ENCODE peak calls at places on chromosomes 3 and 15, in nine cellular contexts. I is pancreas, F is IMR-90, Q is epithelial cell of proximal tubule, K is brain microvascular endothelial cell, P is cardiac fibroblast, M is AG04450, S is fibroblast of pulmonary artery, X is choroid plexus epithelial cell. W is an unnamed sample.

GRCh38 chr15:34109775-34110663 is 8.1 kb downstream of the PGBD4 start:
- DNase-seq in I (no peak), F (peak), Q (peak), K (peak), P (peak), M (peak), S (peak), X (peak), W (peak)

GRCh38 chr3:16012086-16012485 is 162.4 kb upstream of the GALNT15 start:
- DNase-seq in I (no peak), F (peak), Q (no peak), K (peak), P (no peak), M (no peak), S (peak), X (peak), W (peak)

GRCh38 chr3:152183473-152183872 is 85.3 kb upstream of the MBNL1 start:
- DNase-seq in I (no peak), F (peak), Q (no peak), K (peak), P (peak), M (no peak), S (peak), X (peak), W (no peak)

GRCh38 chr3:59128685-59129084 is 78.9 kb upstream of the CFAP20DC start:
- DNase-seq in I (no peak), F (no peak), Q (no peak), K (no peak), P (no peak), M (no peak), S (no peak), X (no peak), W (no peak)

GRCh38 chr15:74172751-74173544 is 562 bp upstream of the ISLR start:
- DNase-seq in I (no peak), F (peak), Q (no peak), K (no peak), P (peak), M (no peak), S (peak), X (peak), W (peak)

GRCh38 chr3:39108309-39108708 is 829 bp downstream of the TTC21A start:
- DNase-seq in I (no peak), F (no peak), Q (no peak), K (no peak), P (no peak), M (no peak), S (no peak), X (no peak), W (no peak)

GRCh38 chr3:184335291-184335660 is 2.1 kb upstream of the FAM131A start:
- DNase-seq in I (peak), F (no peak), Q (no peak), K (no peak), P (no peak), M (no peak), S (no peak), X (no peak), W (peak)

GRCh38 chr3:136802481-136802996 is 16.4 kb upstream of the SLC35G2 start:
- DNase-seq in I (no peak), F (peak), Q (no peak), K (peak), P (peak), M (no peak), S (peak), X (peak), W (peak)

GRCh38 chr3:23217872-23218554 is 14.9 kb downstream of the UBE2E2 start:
- DNase-seq in I (no peak), F (peak), Q (peak), K (peak), P (no peak), M (no peak), S (peak), X (peak), W (no peak)

GRCh38 chr15:53976844-53977392 is 1.3 kb upstream of the UNC13C start:
- DNase-seq in I (no peak), F (no peak), Q (no peak), K (peak), P (no peak), M (no peak), S (no peak), X (no peak), W (no peak)

DNA sequence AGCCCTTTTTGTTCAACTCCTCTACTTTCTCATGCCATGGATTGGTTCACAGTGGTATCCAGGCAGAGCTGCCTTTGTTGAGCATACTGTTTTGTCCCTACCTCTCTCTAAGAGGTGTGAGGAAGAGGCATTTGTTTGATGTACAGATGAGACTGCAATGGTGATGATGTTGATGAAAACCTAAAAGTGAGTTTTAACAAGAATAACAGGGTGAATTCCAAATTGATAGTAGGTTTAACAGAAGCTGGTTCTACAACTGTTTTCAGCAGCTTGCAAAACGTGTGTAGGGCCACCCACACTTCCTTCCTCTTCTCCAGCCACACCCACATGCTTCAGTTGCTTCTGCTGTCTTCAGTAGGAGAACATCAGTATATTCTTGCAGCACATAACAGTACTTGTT is 10.2 kb downstream of the SNRK start:
- DNase-seq in I (no peak), F (peak), Q (no peak), K (peak), P (peak), M (no peak), S (peak), X (peak), W (peak)
- H3K4me3 ChIP-seq in I (no peak), F (no peak), Q (no peak), K (no peak), P (no peak), M (no peak), S (no peak), X (no peak), W (no peak)

GRCh38 chr3:196198771-196199753 is 12.1 kb downstream of the ZDHHC19 start:
- DNase-seq in I (no peak), F (no peak), Q (no peak), K (no peak), P (no peak), M (no peak), S (no peak), X (no peak), W (no peak)
- TF ChIP-seq CTCF in I (no peak), F (peak), Q (peak), K (peak), P (peak), M (peak), S (no peak), X (peak), W (peak)

GRCh38 chr3:142660379-142660778 is 63.5 kb upstream of the TRPC1 start:
- DNase-seq in I (no peak), F (no peak), Q (no peak), K (no peak), P (no peak), M (no peak), S (no peak), X (no peak), W (no peak)

GRCh38 chr3:142660904-142661303 is 62.9 kb upstream of the TRPC1 start:
- DNase-seq in I (no peak), F (no peak), Q (no peak), K (no peak), P (no peak), M (no peak), S (no peak), X (no peak), W (no peak)

GRCh38 chr3:142663865-142664264 is 60.0 kb upstream of the TRPC1 start:
- DNase-seq in I (no peak), F (no peak), Q (no peak), K (no peak), P (no peak), M (no peak), S (no peak), X (no peak), W (no peak)

GRCh38 chr3:142664819-142665218 is 59.0 kb upstream of the TRPC1 start:
- DNase-seq in I (no peak), F (no peak), Q (no peak), K (no peak), P (no peak), M (no peak), S (no peak), X (no peak), W (no peak)

DNA sequence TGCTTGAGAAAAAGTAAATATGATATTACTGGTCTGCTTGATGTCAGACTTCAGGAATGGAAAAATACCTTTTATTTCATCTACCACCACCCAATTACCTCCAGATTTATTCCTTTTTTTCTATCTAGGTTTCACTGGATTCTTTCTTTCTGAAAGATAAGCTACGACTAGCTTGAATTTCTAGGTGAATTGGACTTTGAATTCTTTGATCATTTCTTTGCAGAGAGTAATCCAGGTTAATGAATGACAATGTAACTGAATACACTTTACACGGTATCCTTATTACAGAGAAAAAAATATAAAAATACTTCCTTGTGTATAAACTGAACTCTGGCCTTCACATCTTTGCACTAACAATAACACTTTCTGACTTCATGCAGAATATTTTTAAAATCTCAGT is 59.5 kb upstream of the TRPC1 start:
- DNase-seq in I (no peak), F (no peak), Q (no peak), K (no peak), P (no peak), M (no peak), S (no peak), X (no peak), W (no peak)
- H3K4me3 ChIP-seq in I (no peak), F (no peak), Q (no peak), K (no peak), P (no peak), M (no peak), S (no peak), X (no peak), W (no peak)

DNA sequence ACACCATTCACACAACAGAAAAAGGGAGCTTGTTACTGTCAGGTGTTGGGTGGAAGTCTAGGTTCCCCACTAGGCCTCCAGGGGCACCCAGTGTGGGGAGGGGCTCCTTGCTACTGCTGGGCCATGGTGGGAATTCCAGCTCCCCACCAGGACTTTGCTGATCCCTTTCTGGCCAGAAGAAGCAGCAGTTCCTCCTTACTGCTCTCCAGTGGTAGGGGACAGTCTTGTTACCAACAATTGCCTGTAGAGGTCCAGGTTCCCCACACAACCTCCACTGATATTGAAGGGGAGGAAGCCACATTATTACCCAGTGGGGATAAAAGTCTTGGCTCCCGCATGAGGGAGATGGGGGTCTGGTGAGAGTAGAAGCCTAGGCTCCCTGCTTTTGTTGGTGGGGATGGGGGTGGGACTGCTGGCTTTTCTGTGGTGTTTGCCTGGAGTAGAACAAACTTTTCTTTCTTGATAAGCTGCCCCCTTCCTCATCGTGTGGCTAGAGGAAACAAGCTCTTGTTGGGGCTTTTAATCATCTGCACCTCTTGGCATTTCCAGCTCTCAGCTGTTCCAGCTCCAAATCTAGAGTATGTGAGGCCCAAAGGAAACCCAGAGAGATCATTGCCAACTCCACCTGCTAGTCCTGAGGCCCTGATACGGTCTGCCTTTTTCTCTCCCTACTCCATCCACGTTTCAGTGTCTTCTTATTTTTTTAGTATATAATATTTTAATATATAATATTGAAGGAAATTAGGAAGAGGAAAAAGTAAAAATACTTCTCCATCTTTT is 824.2 kb downstream of the AGBL1 start:
- DNase-seq in I (no peak), F (no peak), Q (no peak), K (no peak), P (no peak), M (no peak), S (no peak), X (no peak), W (no peak)
- TF ChIP-seq CTCF in I (no peak), F (no peak), Q (no peak), K (no peak), P (no peak), M (no peak), S (no peak), X (no peak), W (no peak)

GRCh38 chr3:195809796-195810454 is 1.8 kb downstream of the MUC4 start:
- DNase-seq in I (no peak), F (no peak), Q (no peak), K (peak), P (no peak), M (no peak), S (no peak), X (peak), W (no peak)
- H3K4me3 ChIP-seq in I (no peak), F (no peak), Q (no peak), K (no peak), P (no peak), M (no peak), S (no peak), X (no peak), W (no peak)

GRCh38 chr3:42872718-42873117 is 3.0 kb downstream of the CYP8B1 start:
- DNase-seq in I (no peak), F (no peak), Q (no peak), K (no peak), P (peak), M (no peak), S (no peak), X (no peak), W (no peak)
- TF ChIP-seq CTCF in I (no peak), F (no peak), Q (no peak), K (no peak), P (no peak), M (no peak), S (no peak), X (no peak), W (no peak)

GRCh38 chr3:61562810-61563613 is 1.6 kb downstream of the PTPRG start:
- DNase-seq in I (peak), F (peak), Q (no peak), K (no peak), P (peak), M (no peak), S (peak), X (peak), W (peak)

GRCh38 chr3:61563614-61564404 is 2.4 kb downstream of the PTPRG start:
- DNase-seq in I (no peak), F (no peak), Q (no peak), K (no peak), P (peak), M (no peak), S (no peak), X (no peak), W (peak)

GRCh38 chr3:61565569-61565968 is 4.2 kb downstream of the PTPRG start:
- DNase-seq in I (no peak), F (peak), Q (no peak), K (no peak), P (no peak), M (no peak), S (no peak), X (no peak), W (no peak)

GRCh38 chr3:61562042-61562809 is 855 bp downstream of the PTPRG start:
- DNase-seq in I (peak), F (peak), Q (no peak), K (no peak), P (peak), M (no peak), S (peak), X (peak), W (peak)

GRCh38 chr3:61564405-61565059 is 3.2 kb downstream of the PTPRG start:
- DNase-seq in I (peak), F (peak), Q (no peak), K (peak), P (peak), M (peak), S (peak), X (peak), W (peak)
- H3K4me3 ChIP-seq in I (peak), F (peak), Q (peak), K (peak), P (peak), M (peak), S (peak), X (peak), W (peak)